ENCODE peak calls at places on chromosomes 11 and 22, in ten cellular contexts. Q is LoVo; Z is HT-29; A is activated CD8-positive, alpha-beta T cell treated with anti-CD3 and anti-CD28 coated beads for 36 hours; D is tibial nerve; O is CD4-positive, CD25-positive, alpha-beta regulatory T cell; R is stimulated activated CD8-positive, alpha-beta memory T cell treated with anti-CD3 and anti-CD28 coated beads, Interleukin-15, amount 100 ng/mL, for 24 hours; U is activated T-cell treated with anti-CD3 and anti-CD28 coated beads for 1 hour; I is H1; B is NCI-H2081. N is an unnamed sample.

GRCh38 chr11:36431429-36432092 is 78.5 kb downstream of the TRAF6 start:
- DNase-seq in A (peak; percentile 72), D (no peak), Q (peak; percentile 15), Z (peak; percentile 34), I (no peak), R (no peak), O (peak; percentile 31), B (no peak), U (no peak), N (no peak)

GRCh38 chr11:57230797-57231538 is 6.1 kb downstream of the APLNR start:
- DNase-seq in O (no peak), Z (no peak), D (no peak), R (no peak), I (no peak), B (no peak), U (no peak), Q (no peak), A (no peak), N (no peak)

GRCh38 chr11:45087761-45088160 is 58.7 kb upstream of the PRDM11 start:
- DNase-seq in A (no peak), D (no peak), O (no peak), Z (no peak), R (no peak), Q (no peak), U (no peak), B (peak; percentile 42), I (no peak), N (no peak)

GRCh38 chr11:13271060-13271693 is 6.4 kb upstream of the BMAL1 start:
- DNase-seq in A (no peak), Z (peak; percentile 72), Q (peak; percentile 72), B (no peak), O (no peak), U (no peak), D (no peak), I (no peak), R (no peak), N (no peak)

GRCh38 chr22:42396621-42397331 is 35.4 kb downstream of the NFAM1 start:
- DNase-seq in O (no peak), B (no peak), D (peak; percentile 43), Q (no peak), A (peak; percentile 31), R (no peak), I (no peak), Z (no peak), U (no peak), N (no peak)

GRCh38 chr11:59135648-59136461 is 6.8 kb upstream of the FAM111A start:
- DNase-seq in O (peak; percentile 90), I (peak; percentile 99), A (peak; percentile 93), B (peak; percentile 55), D (peak; percentile 86), Z (peak; percentile 88), R (peak; percentile 84), Q (peak; percentile 26), U (peak; percentile 88), N (peak; percentile 97)

GRCh38 chr22:37860796-37861421 is 11.7 kb downstream of the EIF3L start:
- DNase-seq in U (no peak), D (no peak), I (no peak), B (no peak), Z (no peak), Q (no peak), O (no peak), A (no peak), R (no peak), N (no peak)

GRCh38 chr11:126725043-126725442 is 275.5 kb downstream of the KIRREL3 start:
- DNase-seq in R (no peak), A (no peak), Z (no peak), O (no peak), U (no peak), D (no peak), B (no peak), Q (no peak), I (no peak), N (no peak)

GRCh38 chr22:41431656-41432055 is 14.9 kb downstream of the TOB2 start:
- DNase-seq in Z (no peak), B (no peak), I (no peak), A (no peak), U (no peak), R (no peak), Q (no peak), O (no peak), D (no peak), N (no peak)

GRCh38 chr11:128437137-128437536 is 150.2 kb downstream of the ETS1 start:
- DNase-seq in I (no peak), Z (no peak), Q (no peak), A (no peak), O (no peak), B (no peak), R (no peak), U (no peak), D (no peak), N (no peak)

GRCh38 chr11:124618863-124619262 is 3.8 kb upstream of the TBRG1 start:
- DNase-seq in O (no peak), R (no peak), B (no peak), D (no peak), Q (no peak), U (no peak), A (no peak), I (no peak), Z (no peak), N (no peak)

GRCh38 chr11:80086496-80087055 is 645.7 kb upstream of the TENM4 start:
- DNase-seq in Q (no peak), U (no peak), D (no peak), O (no peak), R (no peak), I (no peak), B (no peak), Z (no peak), A (no peak), N (no peak)

GRCh38 chr22:20600137-20600673 is 92.8 kb downstream of the MED15 start:
- DNase-seq in D (no peak), U (no peak), O (no peak), I (no peak), R (no peak), B (no peak), A (no peak), Q (no peak), Z (no peak), N (no peak)

GRCh38 chr11:77039491-77040400 is 5.5 kb downstream of the B3GNT6 start:
- DNase-seq in R (no peak), A (peak; percentile 46), U (no peak), Q (peak; percentile 44), D (peak; percentile 38), B (no peak), Z (peak; percentile 43), I (peak; percentile 86), O (peak; percentile 44), N (no peak)

GRCh38 chr11:61632096-61632495 is 48.1 kb upstream of the DAGLA start:
- DNase-seq in U (no peak), Q (no peak), O (no peak), R (no peak), D (no peak), Z (no peak), B (no peak), A (no peak), I (no peak), N (no peak)

GRCh38 chr11:72975778-72976520 is 161.7 kb downstream of the ATG16L2 start:
- DNase-seq in O (no peak), U (no peak), A (no peak), R (no peak), Z (no peak), Q (no peak), B (no peak), I (no peak), D (no peak), N (no peak)

GRCh38 chr11:71490731-71491390 is 36.2 kb upstream of the KRTAP5-7 start:
- DNase-seq in Z (no peak), R (no peak), U (no peak), D (no peak), I (peak; percentile 37), B (no peak), O (no peak), A (no peak), Q (no peak), N (no peak)

GRCh38 chr11:129528296-129528695 is 152.6 kb downstream of the BARX2 start:
- DNase-seq in Z (no peak), U (no peak), Q (no peak), B (no peak), O (no peak), D (no peak), R (no peak), I (no peak), A (no peak), N (no peak)

GRCh38 chr11:30786392-30787120 is 200.4 kb upstream of the MPPED2 start:
- DNase-seq in Q (no peak), O (no peak), U (no peak), A (no peak), I (no peak), Z (peak; percentile 27), B (no peak), D (no peak), R (no peak), N (no peak)

GRCh38 chr11:107562647-107563208 is 2.8 kb downstream of the ALKBH8 start:
- DNase-seq in Q (peak; percentile 31), Z (peak; percentile 22), B (no peak), R (no peak), I (no peak), A (no peak), D (no peak), O (no peak), U (no peak), N (no peak)

GRCh38 chr22:44680481-44680894 is 21.5 kb upstream of the PRR5 start:
- DNase-seq in I (no peak), Q (no peak), R (no peak), D (no peak), B (no peak), U (no peak), A (no peak), Z (no peak), O (no peak), N (no peak)

GRCh38 chr11:61834278-61835004 is 6.3 kb downstream of the FADS2 start:
- DNase-seq in R (no peak), I (peak; percentile 55), A (peak; percentile 89), O (peak; percentile 89), B (peak; percentile 49), D (peak; percentile 35), U (no peak), Q (no peak), Z (no peak), N (no peak)

GRCh38 chr11:106047636-106048035 is 25.6 kb upstream of the MSANTD4 start:
- DNase-seq in A (no peak), D (no peak), R (no peak), O (no peak), I (no peak), U (no peak), Q (no peak), Z (no peak), B (no peak), N (no peak)

GRCh38 chr22:40525250-40525884 is 111.2 kb downstream of the MRTFA start:
- DNase-seq in I (peak; percentile 71), O (peak; percentile 79), U (peak; percentile 73), D (peak; percentile 51), A (peak; percentile 85), R (peak; percentile 47), B (no peak), Z (peak; percentile 21), Q (no peak), N (no peak)

GRCh38 chr11:124920870-124921609 is 2.0 kb downstream of the HEPN1 start:
- DNase-seq in I (peak; percentile 83), A (peak; percentile 94), B (peak; percentile 39), R (peak; percentile 46), Z (no peak), D (peak; percentile 54), Q (no peak), U (peak; percentile 76), O (peak; percentile 80), N (peak; percentile 44)

GRCh38 chr22:50201191-50202129 is 649 bp downstream of the SELENOO start:
- DNase-seq in Z (peak; percentile 19), Q (no peak), D (no peak), O (no peak), I (no peak), A (no peak), U (no peak), B (no peak), R (no peak), N (no peak)

GRCh38 chr11:119222308-119222707 is 16.2 kb downstream of the CBL start:
- DNase-seq in I (no peak), B (peak; percentile 34), Z (no peak), O (no peak), A (no peak), U (no peak), D (no peak), R (no peak), Q (no peak), N (no peak)

GRCh38 chr11:68048681-68049508 is 10.1 kb downstream of the TCIRG1 start:
- DNase-seq in Z (no peak), O (no peak), A (no peak), Q (no peak), B (no peak), I (no peak), R (no peak), D (no peak), U (no peak), N (no peak)